ENCODE peak calls at places on chromosomes 4 and X, in eight cellular contexts. Q is endothelial cell of umbilical vein, H is SK-N-SH, I is breast epithelium, R is GM12892, Y is stomach, Z is GM23338, D is suprapubic skin. A is an unnamed sample.

GRCh38 chrX:21961142-21961541 is 20.6 kb downstream of the SMS start:
- DNase-seq in Q (no peak), H (no peak), I (no peak), R (no peak), Y (no peak), Z (no peak), D (no peak), A (no peak)

GRCh38 chr4:675980-676870 is 1.9 kb downstream of the MYL5 start:
- DNase-seq in Q (no peak), H (no peak), I (no peak), R (peak; percentile 76), Y (no peak), Z (no peak), D (no peak), A (no peak)

GRCh38 chrX:10938371-10938982 is 172.7 kb upstream of the HCCS start:
- DNase-seq in Q (no peak), H (no peak), I (no peak), R (no peak), Y (no peak), Z (no peak), D (no peak), A (no peak)

GRCh38 chrX:10756365-10756915 is 136.1 kb upstream of the MID1 start:
- DNase-seq in Q (peak; percentile 61), H (no peak), I (no peak), R (no peak), Y (no peak), Z (peak; percentile 19), D (no peak), A (no peak)

GRCh38 chr4:89379541-89380035 is 72.0 kb upstream of the GPRIN3 start:
- DNase-seq in Q (peak; percentile 84), H (no peak), I (no peak), R (no peak), Y (no peak), Z (no peak), D (no peak), A (no peak)

GRCh38 chr4:119025916-119026661 is 109.5 kb upstream of the MYOZ2 start:
- DNase-seq in Q (no peak), H (no peak), I (peak; percentile 60), R (no peak), Y (no peak), Z (no peak), D (no peak), A (peak; percentile 24)

GRCh38 chrX:69189972-69190371 is 24.7 kb upstream of the PJA1 start:
- DNase-seq in Q (no peak), H (no peak), I (no peak), R (no peak), Y (no peak), Z (no peak), D (no peak), A (no peak)

GRCh38 chrX:154714925-154715324 is 36.0 kb downstream of the GAB3 start:
- DNase-seq in Q (peak; percentile 62), H (peak; percentile 63), I (no peak), R (no peak), Y (no peak), Z (peak; percentile 60), D (no peak), A (no peak)

GRCh38 chrX:37476571-37477188 is 94.8 kb upstream of the LANCL3 start:
- DNase-seq in Q (no peak), H (no peak), I (no peak), R (no peak), Y (no peak), Z (peak; percentile 70), D (no peak), A (no peak)

GRCh38 chr4:97457253-97457652 is 686.0 kb downstream of the STPG2 start:
- DNase-seq in Q (no peak), H (no peak), I (no peak), R (no peak), Y (no peak), Z (no peak), D (no peak), A (no peak)

GRCh38 chr4:1511441-1512041 is 105.3 kb upstream of the NKX1-1 start:
- DNase-seq in Q (peak; percentile 7), H (peak; percentile 55), I (peak; percentile 32), R (no peak), Y (no peak), Z (peak; percentile 62), D (no peak), A (no peak)

GRCh38 chrX:40471965-40472648 is 108.7 kb upstream of the ATP6AP2 start:
- DNase-seq in Q (peak; percentile 14), H (peak; percentile 38), I (peak; percentile 42), R (no peak), Y (peak; percentile 38), Z (peak; percentile 55), D (no peak), A (no peak)

GRCh38 chr4:133801858-133802257 is 399.7 kb downstream of the PABPC4L start:
- DNase-seq in Q (peak; percentile 8), H (no peak), I (no peak), R (no peak), Y (no peak), Z (peak; percentile 53), D (no peak), A (no peak)

GRCh38 chrX:49166914-49167739 is 4.6 kb downstream of the MAGIX start:
- DNase-seq in Q (peak; percentile 58), H (peak; percentile 30), I (peak; percentile 72), R (no peak), Y (peak; percentile 51), Z (peak; percentile 49), D (peak; percentile 81), A (no peak)

GRCh38 chrX:124413244-124413643 is 66.9 kb downstream of the SH2D1A start:
- DNase-seq in Q (no peak), H (no peak), I (no peak), R (no peak), Y (no peak), Z (no peak), D (no peak), A (no peak)

DNA sequence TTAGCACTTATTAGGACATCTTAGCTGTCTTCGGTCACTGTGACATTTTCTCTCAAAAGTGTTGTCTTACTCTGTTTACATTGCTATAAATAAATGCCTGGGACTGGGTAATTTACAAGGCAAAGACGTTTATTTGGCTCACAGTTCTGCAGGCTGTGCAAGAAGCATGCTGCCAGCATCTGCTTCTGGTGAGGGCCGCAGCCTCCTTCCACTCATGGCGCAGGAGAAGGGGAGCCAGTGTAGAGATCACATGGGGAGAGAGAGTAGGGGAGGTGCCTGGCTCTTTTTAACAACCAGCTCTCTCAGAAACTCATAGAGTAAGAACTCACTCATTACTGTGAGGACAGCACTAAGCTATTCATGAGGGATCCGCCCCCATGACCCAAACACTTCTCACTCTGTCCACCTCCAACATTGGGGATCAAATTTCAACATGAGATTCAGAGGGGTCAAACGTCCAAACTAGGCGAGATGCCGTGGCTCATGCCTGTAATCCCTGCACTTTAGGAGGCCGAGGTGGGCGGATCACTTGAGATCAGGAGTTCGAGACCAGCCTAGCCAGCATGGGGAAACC is 43.5 kb upstream of the HERC6 start:
- DNase-seq in Q (no peak), H (no peak), I (no peak), R (no peak), Y (no peak), Z (peak; percentile 27), D (no peak), A (no peak)
- TF ChIP-seq POLR2AphosphoS5 in Q (no peak), H (no peak), I (no peak), R (no peak), Y (no peak), Z (no peak), D (no peak), A (no peak)

DNA sequence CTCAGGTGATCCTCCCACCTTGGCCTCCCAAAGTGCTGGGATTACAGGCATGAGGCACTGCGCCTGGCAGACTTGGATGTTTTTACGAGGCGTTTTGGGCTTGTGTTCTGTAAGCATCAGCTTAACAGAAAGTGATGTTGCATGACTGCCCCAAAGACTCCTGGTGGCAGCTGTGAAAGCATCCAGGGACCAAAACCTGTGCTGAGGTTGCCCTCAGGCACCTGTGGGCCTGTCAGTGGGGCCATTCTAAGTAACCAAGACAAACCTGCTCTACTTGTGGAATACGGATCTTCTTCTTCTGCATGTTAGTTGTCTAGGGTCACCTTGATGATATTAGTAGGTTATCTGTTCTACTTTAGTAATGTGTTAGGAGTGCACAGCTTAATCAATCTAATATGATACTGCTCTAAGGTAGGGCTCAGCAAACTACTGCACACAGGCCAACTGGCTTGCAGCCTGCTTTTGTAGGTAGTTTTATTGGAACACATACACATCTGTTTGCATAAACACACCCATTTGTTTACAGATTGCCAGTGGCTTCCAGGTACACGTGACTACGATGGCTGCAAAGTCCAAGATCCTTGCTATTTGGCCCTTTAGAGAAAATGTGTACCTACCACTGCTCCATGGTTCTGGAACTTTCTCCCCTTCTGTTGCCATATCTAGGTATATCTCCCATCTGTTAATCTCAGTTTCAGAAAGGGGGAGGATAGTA is 136.7 kb downstream of the GPR143 start:
- DNase-seq in Q (no peak), H (no peak), I (no peak), R (no peak), Y (no peak), Z (no peak), D (no peak), A (no peak)
- TF ChIP-seq POLR2AphosphoS5 in Q (no peak), H (no peak), I (no peak), R (no peak), Y (no peak), Z (no peak), D (no peak), A (no peak)

DNA sequence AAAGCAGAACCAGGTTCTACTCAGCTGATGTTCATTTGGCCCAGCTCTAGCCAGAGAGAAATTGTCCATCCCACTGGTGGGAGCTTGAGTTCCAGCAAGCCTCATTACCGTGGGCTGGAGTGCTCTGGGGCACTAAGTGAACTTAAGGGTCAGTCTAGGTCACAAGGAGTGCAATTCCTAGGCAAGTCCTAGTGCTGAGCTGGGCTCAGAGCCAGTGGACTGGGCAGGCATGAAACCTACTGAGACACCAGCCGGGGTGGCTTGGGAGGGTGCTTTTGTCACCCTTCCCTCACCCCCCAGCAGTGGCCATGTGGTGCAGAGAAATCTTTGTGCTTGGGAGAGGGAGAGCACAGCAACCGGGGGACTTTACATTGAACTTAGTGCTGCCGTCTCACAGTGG is 39.4 kb downstream of the GSX2 start:
- DNase-seq in Q (no peak), H (no peak), I (no peak), R (no peak), Y (no peak), Z (no peak), D (no peak), A (no peak)
- TF ChIP-seq POLR2AphosphoS5 in Q (no peak), H (no peak), I (no peak), R (no peak), Y (no peak), Z (no peak), D (no peak), A (no peak)

GRCh38 chr4:113452152-113452551 is 309.4 kb downstream of the CAMK2D start:
- DNase-seq in Q (no peak), H (no peak), I (no peak), R (no peak), Y (no peak), Z (no peak), D (no peak), A (no peak)

GRCh38 chr4:113447695-113448265 is 313.8 kb downstream of the CAMK2D start:
- DNase-seq in Q (no peak), H (no peak), I (no peak), R (no peak), Y (no peak), Z (no peak), D (no peak), A (no peak)

GRCh38 chr4:113447061-113447460 is 314.5 kb downstream of the CAMK2D start:
- DNase-seq in Q (no peak), H (no peak), I (no peak), R (no peak), Y (no peak), Z (no peak), D (no peak), A (no peak)

GRCh38 chr4:113450681-113451080 is 310.9 kb downstream of the CAMK2D start:
- DNase-seq in Q (no peak), H (no peak), I (no peak), R (no peak), Y (no peak), Z (no peak), D (no peak), A (no peak)

GRCh38 chr4:113449407-113449974 is 312.0 kb downstream of the CAMK2D start:
- DNase-seq in Q (no peak), H (no peak), I (no peak), R (no peak), Y (no peak), Z (no peak), D (no peak), A (no peak)
- TF ChIP-seq POLR2AphosphoS5 in Q (no peak), H (no peak), I (no peak), R (no peak), Y (no peak), Z (no peak), D (no peak), A (no peak)

A was measured in Panc1.